ENCODE peak calls at places on chromosomes 6 and 20, in five cellular contexts. J is WTC11, H is A549, I is K562, Z is HepG2. U is an unnamed sample.

GRCh38 chr6:23325065-23325464 is 755.7 kb downstream of the HDGFL1 start:
- DNase-seq in J (no peak), H (no peak), I (no peak), Z (no peak), U (no peak)

GRCh38 chr20:37384683-37385174 is 38.8 kb downstream of the SRC start:
- DNase-seq in J (peak), H (peak), I (peak), Z (no peak), U (no peak)

GRCh38 chr6:3627501-3627900 is 124.0 kb downstream of the PXDC1 start:
- DNase-seq in J (no peak), H (no peak), I (no peak), Z (no peak), U (no peak)

GRCh38 chr6:7173843-7174503 is 66.2 kb downstream of the RREB1 start:
- DNase-seq in J (peak), H (no peak), I (peak), Z (no peak), U (no peak)

GRCh38 chr6:136465766-136466303 is 84.4 kb downstream of the MAP7 start:
- DNase-seq in J (no peak), H (no peak), I (no peak), Z (no peak), U (no peak)

GRCh38 chr20:31454374-31454773 is 13.9 kb downstream of the DEFB123 start:
- DNase-seq in J (no peak), H (no peak), I (no peak), Z (no peak), U (no peak)

GRCh38 chr6:11609324-11610071 is 71.9 kb downstream of the TMEM170B start:
- DNase-seq in J (no peak), H (peak), I (no peak), Z (no peak), U (no peak)

GRCh38 chr20:41830702-41831101 is 212.5 kb upstream of the CHD6 start:
- DNase-seq in J (no peak), H (no peak), I (no peak), Z (no peak), U (no peak)

GRCh38 chr6:7697432-7697819 is 28.5 kb upstream of the BMP6 start:
- DNase-seq in J (no peak), H (peak), I (no peak), Z (no peak), U (no peak)

GRCh38 chr20:54510546-54511129 is 35.2 kb downstream of the DOK5 start:
- DNase-seq in J (peak), H (no peak), I (no peak), Z (no peak), U (no peak)

GRCh38 chr6:159959976-159960384 is 8.9 kb upstream of the IGF2R start:
- DNase-seq in J (no peak), H (no peak), I (no peak), Z (no peak), U (no peak)

GRCh38 chr6:14383393-14384174 is 266.0 kb downstream of the CD83 start:
- DNase-seq in J (no peak), H (no peak), I (no peak), Z (no peak), U (no peak)

GRCh38 chr6:1787894-1788293 is 178.2 kb downstream of the FOXC1 start:
- DNase-seq in J (no peak), H (no peak), I (no peak), Z (no peak), U (no peak)

GRCh38 chr6:53119772-53120409 is 28.8 kb downstream of the GCM1 start:
- DNase-seq in J (peak), H (peak), I (no peak), Z (peak), U (no peak)

GRCh38 chr6:66054967-66055366 is 347.9 kb upstream of the EYS start:
- DNase-seq in J (no peak), H (no peak), I (no peak), Z (no peak), U (no peak)

GRCh38 chr6:13282393-13283069 is 45.8 kb downstream of the TBC1D7 start:
- DNase-seq in J (no peak), H (no peak), I (no peak), Z (peak), U (no peak)

GRCh38 chr6:150981095-150981494 is 115.6 kb downstream of the MTHFD1L start:
- DNase-seq in J (no peak), H (no peak), I (no peak), Z (no peak), U (peak)

GRCh38 chr6:156839591-156840001 is 62.4 kb downstream of the ARID1B start:
- DNase-seq in J (no peak), H (no peak), I (peak), Z (no peak), U (no peak)

GRCh38 chr6:142756215-142756630 is 188.8 kb downstream of the HIVEP2 start:
- DNase-seq in J (no peak), H (peak), I (no peak), Z (peak), U (no peak)

GRCh38 chr6:85483041-85483700 is 33.3 kb downstream of the NT5E start:
- DNase-seq in J (peak), H (peak), I (peak), Z (peak), U (no peak)

GRCh38 chr6:26613717-26614683 is 17.2 kb downstream of the ABT1 start:
- DNase-seq in J (peak), H (no peak), I (no peak), Z (no peak), U (no peak)

DNA sequence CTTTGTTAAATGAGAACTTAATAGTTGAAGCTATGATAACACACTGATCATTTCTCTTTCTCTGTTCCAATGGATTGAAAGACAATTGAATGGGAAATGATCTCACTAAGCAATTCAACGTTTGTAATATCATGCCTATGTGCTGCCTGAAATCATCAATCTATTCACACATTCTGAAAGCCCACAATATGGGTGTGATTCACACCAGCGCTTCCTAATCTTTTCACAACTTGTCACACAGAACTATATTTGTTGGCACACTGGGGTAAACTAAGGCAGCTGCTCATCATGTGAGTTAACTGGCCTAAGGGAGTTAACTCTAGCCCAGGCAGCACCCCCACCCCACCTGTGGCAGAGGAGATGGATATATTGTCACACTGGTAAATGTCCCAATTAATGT is 37.1 kb upstream of the UTRN start:
- DNase-seq in J (no peak), H (no peak), I (no peak), Z (no peak), U (no peak)
- TF ChIP-seq ESRRA in J (no peak), H (no peak), I (no peak), Z (no peak), U (no peak)

DNA sequence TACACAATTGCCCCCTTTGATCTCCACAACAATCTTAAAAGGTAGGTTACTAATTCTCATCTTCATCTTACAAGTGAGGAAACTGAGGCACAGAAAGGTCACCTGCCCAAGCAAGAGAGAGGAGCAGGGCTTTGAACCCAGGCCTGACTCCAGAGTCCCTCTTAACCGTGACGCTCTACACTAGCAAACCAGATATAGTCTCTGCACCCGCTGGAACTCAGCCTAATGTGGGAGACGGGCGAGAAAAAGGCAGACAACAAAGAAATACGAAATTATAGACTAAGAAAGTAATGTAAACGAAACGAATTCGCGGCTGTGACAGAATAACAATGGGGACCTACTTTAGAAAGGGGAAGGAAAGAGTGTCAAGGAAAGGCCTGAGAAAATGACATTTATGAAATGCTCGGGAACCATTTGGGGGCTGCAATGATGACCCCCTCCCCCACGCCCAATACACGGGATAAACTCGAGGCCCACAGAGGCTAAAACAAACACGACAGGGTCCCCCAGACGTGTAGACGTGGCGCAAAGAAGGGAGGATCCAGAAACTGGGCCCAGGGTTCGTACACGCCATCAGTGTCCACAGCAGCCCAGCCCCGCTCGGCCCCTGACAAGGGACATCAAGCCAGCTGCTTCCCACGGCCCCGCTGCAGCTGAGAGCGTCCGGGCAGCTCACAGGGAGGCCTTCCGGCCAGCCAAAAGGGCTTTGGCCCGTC is 641 bp downstream of the TRPC4AP start:
- DNase-seq in J (no peak), H (no peak), I (peak), Z (peak), U (no peak)
- TF ChIP-seq ESRRA in J (no peak), H (no peak), I (no peak), Z (no peak), U (no peak)

DNA sequence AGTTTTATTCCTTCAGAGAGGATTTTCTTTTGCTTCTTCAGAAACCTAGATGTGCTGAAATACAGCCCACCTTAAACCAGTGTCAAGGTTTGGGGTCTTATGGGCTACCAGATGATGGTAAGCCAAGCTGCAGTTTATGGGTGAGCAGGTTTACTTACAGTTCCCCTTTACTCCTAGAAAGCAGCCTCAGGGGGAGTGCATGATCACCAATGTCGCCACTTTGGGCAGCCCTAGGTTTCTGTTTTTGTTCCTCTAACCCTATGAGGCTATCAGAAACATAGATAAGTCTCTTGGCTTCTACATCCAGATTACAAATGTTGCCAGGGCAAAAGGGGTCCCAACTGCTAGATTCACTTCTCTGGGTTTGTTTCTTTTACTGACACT is 67.2 kb downstream of the TRIM27 start:
- DNase-seq in J (no peak), H (no peak), I (no peak), Z (no peak), U (no peak)
- TF ChIP-seq ESRRA in J (no peak), H (no peak), I (no peak), Z (no peak), U (no peak)

GRCh38 chr6:144159231-144159630 is 8.9 kb downstream of the STX11 start:
- DNase-seq in J (no peak), H (no peak), I (no peak), Z (no peak), U (no peak)

GRCh38 chr6:144159727-144160126 is 9.4 kb downstream of the STX11 start:
- DNase-seq in J (no peak), H (no peak), I (no peak), Z (no peak), U (no peak)

GRCh38 chr6:144156991-144157390 is 6.7 kb downstream of the STX11 start:
- DNase-seq in J (no peak), H (no peak), I (no peak), Z (no peak), U (no peak)

GRCh38 chr6:144156334-144156733 is 6.0 kb downstream of the STX11 start:
- DNase-seq in J (no peak), H (no peak), I (no peak), Z (no peak), U (no peak)

GRCh38 chr6:144158133-144158532 is 7.8 kb downstream of the STX11 start:
- DNase-seq in J (no peak), H (peak), I (no peak), Z (no peak), U (no peak)
- TF ChIP-seq ESRRA in J (no peak), H (no peak), I (no peak), Z (no peak), U (no peak)

GRCh38 chr6:33772902-33773472 is 15.9 kb downstream of the LEMD2 start:
- DNase-seq in J (no peak), H (no peak), I (no peak), Z (no peak), U (no peak)
- TF ChIP-seq ESRRA in J (no peak), H (no peak), I (no peak), Z (no peak), U (no peak)

DNA sequence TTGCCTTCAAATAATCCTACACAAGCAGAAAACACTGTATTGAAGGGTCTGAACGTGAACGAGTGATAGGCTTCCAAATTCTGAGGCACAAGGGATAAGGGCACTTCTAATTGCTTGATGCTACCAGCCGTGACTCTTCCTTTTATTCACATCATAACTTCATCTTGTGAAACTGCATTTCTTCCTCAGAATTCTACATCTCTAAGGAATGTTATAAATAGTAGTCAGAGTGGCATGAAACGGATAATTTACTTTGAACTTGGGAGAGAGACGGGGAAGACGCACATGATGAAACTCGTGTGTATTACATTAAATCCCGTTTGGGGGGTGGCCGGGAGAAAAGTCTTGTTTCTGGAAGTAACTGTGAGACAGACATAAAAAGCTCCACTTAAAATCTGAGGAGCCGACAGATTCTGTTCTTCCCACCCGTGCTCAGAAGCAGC is 754 bp downstream of the HDDC2 start:
- DNase-seq in J (no peak), H (no peak), I (no peak), Z (no peak), U (no peak)
- TF ChIP-seq ESRRA in J (no peak), H (no peak), I (no peak), Z (no peak), U (no peak)

GRCh38 chr6:116500969-116501433 is 10.4 kb upstream of the CALHM5 start:
- DNase-seq in J (peak), H (peak), I (peak), Z (no peak), U (no peak)
- TF ChIP-seq ESRRA in J (no peak), H (no peak), I (no peak), Z (no peak), U (no peak)

GRCh38 chr20:13515796-13516533 is 122.8 kb downstream of the TASP1 start:
- DNase-seq in J (no peak), H (no peak), I (no peak), Z (no peak), U (no peak)

GRCh38 chr20:13507646-13508045 is 131.1 kb downstream of the TASP1 start:
- DNase-seq in J (no peak), H (no peak), I (no peak), Z (no peak), U (no peak)

GRCh38 chr20:13515291-13515690 is 123.4 kb downstream of the TASP1 start:
- DNase-seq in J (no peak), H (no peak), I (no peak), Z (no peak), U (no peak)

DNA sequence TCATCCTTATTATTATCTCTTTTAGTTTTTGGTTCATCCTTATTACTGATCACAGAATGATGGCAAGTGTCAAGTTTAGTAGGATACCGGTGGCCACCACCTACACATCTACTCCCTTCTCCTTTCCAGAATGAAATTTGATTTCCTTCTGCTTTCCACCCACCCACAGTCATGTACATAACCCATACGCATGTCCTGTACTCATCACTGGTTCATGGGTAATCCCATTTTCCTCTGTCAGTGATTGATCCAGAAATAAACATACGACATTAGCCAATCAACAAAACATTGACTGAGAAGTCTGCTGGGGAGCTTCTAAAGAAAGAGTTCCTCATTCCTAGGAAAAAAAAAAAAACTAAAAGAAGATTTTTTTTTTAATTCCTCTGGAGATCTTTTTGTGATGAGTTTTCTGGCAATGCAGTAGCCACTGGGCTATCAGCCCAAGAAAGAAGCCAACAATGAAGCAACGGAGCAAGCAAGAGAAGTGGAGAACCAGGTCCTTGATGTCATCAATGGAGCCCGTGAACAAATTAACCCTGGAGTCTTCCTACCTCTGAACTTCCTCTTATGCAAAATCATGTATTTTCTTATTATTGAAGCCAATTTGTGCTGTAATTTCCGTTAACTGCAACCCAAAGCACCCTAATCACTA is 127.8 kb downstream of the TASP1 start:
- DNase-seq in J (no peak), H (no peak), I (no peak), Z (no peak), U (no peak)
- TF ChIP-seq ESRRA in J (no peak), H (no peak), I (no peak), Z (no peak), U (no peak)